ENCODE peak calls at places on chromosomes 11 and 22, in six cellular contexts. One of them, this sample, is unnamed.

GRCh38 chr11:11155962-11156815 is 196.9 kb downstream of the CSNK2A3 start:
- DNase-seq in fibroblast of pulmonary artery: no peak
- DNase-seq in right lobe of liver: no peak
- DNase-seq in foreskin fibroblast: no peak
- DNase-seq in Caco-2: peak
- DNase-seq in A549: peak
- DNase-seq in this sample: no peak

GRCh38 chr11:63564056-63564784 is 1.0 kb upstream of the PLAAT2 start:
- DNase-seq in fibroblast of pulmonary artery: no peak
- DNase-seq in right lobe of liver: no peak
- DNase-seq in foreskin fibroblast: no peak
- DNase-seq in Caco-2: no peak
- DNase-seq in A549: no peak
- DNase-seq in this sample: no peak

GRCh38 chr11:72548481-72548880 is 114.2 kb upstream of the CLPB start:
- DNase-seq in fibroblast of pulmonary artery: no peak
- DNase-seq in right lobe of liver: no peak
- DNase-seq in foreskin fibroblast: no peak
- DNase-seq in Caco-2: no peak
- DNase-seq in A549: no peak
- DNase-seq in this sample: peak

GRCh38 chr22:37907036-37907954 is 1.2 kb downstream of the MICALL1 start:
- DNase-seq in fibroblast of pulmonary artery: peak
- DNase-seq in right lobe of liver: no peak
- DNase-seq in foreskin fibroblast: peak
- DNase-seq in Caco-2: no peak
- DNase-seq in A549: no peak
- DNase-seq in this sample: peak

GRCh38 chr11:65366340-65366773 is 11.8 kb downstream of the TIGD3 start:
- DNase-seq in fibroblast of pulmonary artery: peak
- DNase-seq in right lobe of liver: no peak
- DNase-seq in foreskin fibroblast: peak
- DNase-seq in Caco-2: peak
- DNase-seq in A549: peak
- DNase-seq in this sample: peak

GRCh38 chr11:17738350-17739207 is 4.0 kb downstream of the KCNC1 start:
- DNase-seq in fibroblast of pulmonary artery: no peak
- DNase-seq in right lobe of liver: no peak
- DNase-seq in foreskin fibroblast: no peak
- DNase-seq in Caco-2: peak
- DNase-seq in A549: no peak
- DNase-seq in this sample: no peak

GRCh38 chr11:11117730-11118129 is 235.3 kb downstream of the CSNK2A3 start:
- DNase-seq in fibroblast of pulmonary artery: no peak
- DNase-seq in right lobe of liver: no peak
- DNase-seq in foreskin fibroblast: no peak
- DNase-seq in Caco-2: no peak
- DNase-seq in A549: no peak
- DNase-seq in this sample: no peak

GRCh38 chr11:70068950-70069349 is 9.2 kb upstream of the ANO1 start:
- DNase-seq in fibroblast of pulmonary artery: no peak
- DNase-seq in right lobe of liver: peak
- DNase-seq in foreskin fibroblast: no peak
- DNase-seq in Caco-2: no peak
- DNase-seq in A549: no peak
- DNase-seq in this sample: no peak

GRCh38 chr11:41872458-41872857 is 413.0 kb upstream of the LRRC4C start:
- DNase-seq in fibroblast of pulmonary artery: no peak
- DNase-seq in right lobe of liver: no peak
- DNase-seq in foreskin fibroblast: no peak
- DNase-seq in Caco-2: no peak
- DNase-seq in A549: no peak
- DNase-seq in this sample: no peak

GRCh38 chr11:31419669-31420068 is 50.0 kb downstream of the DNAJC24 start:
- DNase-seq in fibroblast of pulmonary artery: no peak
- DNase-seq in right lobe of liver: no peak
- DNase-seq in foreskin fibroblast: peak
- DNase-seq in Caco-2: no peak
- DNase-seq in A549: no peak
- DNase-seq in this sample: no peak

GRCh38 chr11:102302241-102302640 is 15.0 kb upstream of the BIRC3 start:
- DNase-seq in fibroblast of pulmonary artery: no peak
- DNase-seq in right lobe of liver: no peak
- DNase-seq in foreskin fibroblast: no peak
- DNase-seq in Caco-2: no peak
- DNase-seq in A549: no peak
- DNase-seq in this sample: no peak

GRCh38 chr22:48651036-48651890 is 1176.4 kb downstream of the BRD1 start:
- DNase-seq in fibroblast of pulmonary artery: no peak
- DNase-seq in right lobe of liver: no peak
- DNase-seq in foreskin fibroblast: no peak
- DNase-seq in Caco-2: no peak
- DNase-seq in A549: no peak
- DNase-seq in this sample: no peak

GRCh38 chr11:14623036-14623435 is 20.6 kb upstream of the PDE3B start:
- DNase-seq in fibroblast of pulmonary artery: no peak
- DNase-seq in right lobe of liver: no peak
- DNase-seq in foreskin fibroblast: no peak
- DNase-seq in Caco-2: no peak
- DNase-seq in A549: no peak
- DNase-seq in this sample: no peak

GRCh38 chr22:48784701-48785503 is 1042.8 kb downstream of the BRD1 start:
- DNase-seq in fibroblast of pulmonary artery: no peak
- DNase-seq in right lobe of liver: no peak
- DNase-seq in foreskin fibroblast: no peak
- DNase-seq in Caco-2: no peak
- DNase-seq in A549: no peak
- DNase-seq in this sample: no peak

GRCh38 chr11:72988796-72989195 is 153.3 kb downstream of the FCHSD2 start:
- DNase-seq in fibroblast of pulmonary artery: no peak
- DNase-seq in right lobe of liver: no peak
- DNase-seq in foreskin fibroblast: no peak
- DNase-seq in Caco-2: no peak
- DNase-seq in A549: no peak
- DNase-seq in this sample: no peak

GRCh38 chr11:129115652-129116585 is 76.2 kb downstream of the ARHGAP32 start:
- DNase-seq in fibroblast of pulmonary artery: peak
- DNase-seq in right lobe of liver: no peak
- DNase-seq in foreskin fibroblast: peak
- DNase-seq in Caco-2: peak
- DNase-seq in A549: no peak
- DNase-seq in this sample: peak

GRCh38 chr11:5291207-5291838 is 10.4 kb downstream of the OR51B4 start:
- DNase-seq in fibroblast of pulmonary artery: peak
- DNase-seq in right lobe of liver: no peak
- DNase-seq in foreskin fibroblast: peak
- DNase-seq in Caco-2: no peak
- DNase-seq in A549: peak
- DNase-seq in this sample: peak

GRCh38 chr11:75023446-75024067 is 34.8 kb downstream of the NEU3 start:
- DNase-seq in fibroblast of pulmonary artery: no peak
- DNase-seq in right lobe of liver: no peak
- DNase-seq in foreskin fibroblast: peak
- DNase-seq in Caco-2: no peak
- DNase-seq in A549: no peak
- DNase-seq in this sample: no peak

GRCh38 chr11:14813506-14813905 is 78.5 kb downstream of the CYP2R1 start:
- DNase-seq in fibroblast of pulmonary artery: no peak
- DNase-seq in right lobe of liver: no peak
- DNase-seq in foreskin fibroblast: no peak
- DNase-seq in Caco-2: no peak
- DNase-seq in A549: no peak
- DNase-seq in this sample: no peak

GRCh38 chr22:32469799-32470212 is 4.8 kb upstream of the FBXO7 start:
- DNase-seq in fibroblast of pulmonary artery: peak
- DNase-seq in right lobe of liver: no peak
- DNase-seq in foreskin fibroblast: peak
- DNase-seq in Caco-2: no peak
- DNase-seq in A549: peak
- DNase-seq in this sample: peak

GRCh38 chr11:17822021-17822781 is 87.6 kb downstream of the KCNC1 start:
- DNase-seq in fibroblast of pulmonary artery: peak
- DNase-seq in right lobe of liver: no peak
- DNase-seq in foreskin fibroblast: peak
- DNase-seq in Caco-2: no peak
- DNase-seq in A549: no peak
- DNase-seq in this sample: peak

GRCh38 chr11:69008774-69009440 is 4.1 kb downstream of the MRGPRF start:
- DNase-seq in fibroblast of pulmonary artery: peak
- DNase-seq in right lobe of liver: peak
- DNase-seq in foreskin fibroblast: peak
- DNase-seq in Caco-2: peak
- DNase-seq in A549: peak
- DNase-seq in this sample: peak

GRCh38 chr11:79309402-79309801 is 131.4 kb downstream of the TENM4 start:
- DNase-seq in fibroblast of pulmonary artery: no peak
- DNase-seq in right lobe of liver: no peak
- DNase-seq in foreskin fibroblast: no peak
- DNase-seq in Caco-2: no peak
- DNase-seq in A549: no peak
- DNase-seq in this sample: no peak

GRCh38 chr11:94853836-94854235 is 85.7 kb downstream of the AMOTL1 start:
- DNase-seq in fibroblast of pulmonary artery: no peak
- DNase-seq in right lobe of liver: no peak
- DNase-seq in foreskin fibroblast: no peak
- DNase-seq in Caco-2: no peak
- DNase-seq in A549: no peak
- DNase-seq in this sample: no peak

GRCh38 chr11:75777461-75778110 is 9.0 kb downstream of the DGAT2 start:
- DNase-seq in fibroblast of pulmonary artery: peak
- DNase-seq in right lobe of liver: no peak
- DNase-seq in foreskin fibroblast: no peak
- DNase-seq in Caco-2: no peak
- DNase-seq in A549: no peak
- DNase-seq in this sample: no peak

GRCh38 chr11:129658558-129658882 is 157.1 kb upstream of the TMEM45B start:
- DNase-seq in fibroblast of pulmonary artery: no peak
- DNase-seq in right lobe of liver: no peak
- DNase-seq in foreskin fibroblast: no peak
- DNase-seq in Caco-2: no peak
- DNase-seq in A549: no peak
- DNase-seq in this sample: no peak

GRCh38 chr11:123543796-123544195 is 110.6 kb downstream of the SCN3B start:
- DNase-seq in fibroblast of pulmonary artery: peak
- DNase-seq in right lobe of liver: no peak
- DNase-seq in foreskin fibroblast: peak
- DNase-seq in Caco-2: no peak
- DNase-seq in A549: no peak
- DNase-seq in this sample: peak

GRCh38 chr11:66002648-66003225 is 434 bp downstream of the BANF1 start:
- DNase-seq in fibroblast of pulmonary artery: peak
- DNase-seq in right lobe of liver: peak
- DNase-seq in foreskin fibroblast: peak
- DNase-seq in Caco-2: no peak
- DNase-seq in A549: peak
- DNase-seq in this sample: peak

GRCh38 chr11:111413849-111414248 is 34.8 kb upstream of the POU2AF1 start:
- DNase-seq in fibroblast of pulmonary artery: no peak
- DNase-seq in right lobe of liver: no peak
- DNase-seq in foreskin fibroblast: no peak
- DNase-seq in Caco-2: peak
- DNase-seq in A549: no peak
- DNase-seq in this sample: no peak
- H3K4me3 ChIP-seq in fibroblast of pulmonary artery: no peak
- H3K4me3 ChIP-seq in right lobe of liver: no peak
- H3K4me3 ChIP-seq in foreskin fibroblast: no peak
- H3K4me3 ChIP-seq in Caco-2: no peak
- H3K4me3 ChIP-seq in A549: no peak
- H3K4me3 ChIP-seq in this sample: no peak

DNA sequence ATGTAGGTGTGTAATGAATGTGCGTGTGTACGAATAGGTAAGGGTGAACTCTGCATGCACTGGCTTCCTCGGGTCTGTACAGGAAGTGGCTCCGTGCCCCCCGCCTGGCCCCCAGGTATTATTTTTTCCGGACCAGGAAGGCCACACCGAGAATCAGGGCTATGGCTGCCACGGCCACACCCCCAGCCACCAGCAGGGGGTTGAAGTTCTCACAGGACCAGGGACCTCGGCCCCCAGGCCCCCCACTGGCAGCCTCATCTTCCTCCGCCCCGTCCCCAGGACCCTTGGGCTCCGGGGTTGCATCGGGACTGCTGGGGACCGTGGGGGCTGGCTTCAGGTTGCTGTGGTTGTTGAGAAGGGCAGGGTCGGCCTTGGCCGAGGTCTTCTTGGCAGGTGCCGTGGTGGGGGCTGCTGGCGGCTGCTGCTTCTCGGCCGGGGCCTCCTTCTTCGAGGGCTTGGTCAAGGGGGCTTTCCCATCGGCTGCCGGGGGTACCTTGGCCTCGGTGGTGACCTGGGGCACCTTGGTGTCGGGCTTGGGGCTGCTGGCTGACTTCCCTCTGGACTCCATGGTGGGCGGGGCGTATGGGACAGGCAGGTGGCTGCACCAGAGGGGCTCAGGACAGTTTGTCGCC is 1.8 kb downstream of the CEND1 start:
- DNase-seq in fibroblast of pulmonary artery: no peak
- DNase-seq in right lobe of liver: no peak
- DNase-seq in foreskin fibroblast: no peak
- DNase-seq in Caco-2: no peak
- DNase-seq in A549: no peak
- DNase-seq in this sample: no peak
- TF ChIP-seq CTCF in fibroblast of pulmonary artery: no peak
- TF ChIP-seq CTCF in right lobe of liver: no peak
- TF ChIP-seq CTCF in foreskin fibroblast: no peak
- TF ChIP-seq CTCF in Caco-2: no peak
- TF ChIP-seq CTCF in A549: no peak
- TF ChIP-seq CTCF in this sample: no peak

GRCh38 chr11:134410766-134411165 is 1.3 kb downstream of the B3GAT1 start:
- DNase-seq in fibroblast of pulmonary artery: no peak
- DNase-seq in right lobe of liver: no peak
- DNase-seq in foreskin fibroblast: no peak
- DNase-seq in Caco-2: no peak
- DNase-seq in A549: no peak
- DNase-seq in this sample: no peak

GRCh38 chr11:134414036-134414731 is 2.1 kb upstream of the B3GAT1 start:
- DNase-seq in fibroblast of pulmonary artery: no peak
- DNase-seq in right lobe of liver: no peak
- DNase-seq in foreskin fibroblast: no peak
- DNase-seq in Caco-2: no peak
- DNase-seq in A549: no peak
- DNase-seq in this sample: no peak

GRCh38 chr11:134412508-134413333 is 679 bp upstream of the B3GAT1 start:
- DNase-seq in fibroblast of pulmonary artery: no peak
- DNase-seq in right lobe of liver: no peak
- DNase-seq in foreskin fibroblast: no peak
- DNase-seq in Caco-2: no peak
- DNase-seq in A549: no peak
- DNase-seq in this sample: no peak

GRCh38 chr11:134413334-134414035 is 1.4 kb upstream of the B3GAT1 start:
- DNase-seq in fibroblast of pulmonary artery: no peak
- DNase-seq in right lobe of liver: no peak
- DNase-seq in foreskin fibroblast: no peak
- DNase-seq in Caco-2: no peak
- DNase-seq in A549: no peak
- DNase-seq in this sample: no peak

GRCh38 chr11:134411887-134412507 is at the start of gene B3GAT1:
- DNase-seq in fibroblast of pulmonary artery: no peak
- DNase-seq in right lobe of liver: no peak
- DNase-seq in foreskin fibroblast: no peak
- DNase-seq in Caco-2: no peak
- DNase-seq in A549: no peak
- DNase-seq in this sample: no peak
- H3K4me3 ChIP-seq in fibroblast of pulmonary artery: peak
- H3K4me3 ChIP-seq in right lobe of liver: peak
- H3K4me3 ChIP-seq in foreskin fibroblast: no peak
- H3K4me3 ChIP-seq in Caco-2: peak
- H3K4me3 ChIP-seq in A549: peak
- H3K4me3 ChIP-seq in this sample: no peak

GRCh38 chr11:16318320-16318719 is 38.0 kb downstream of the SOX6 start:
- DNase-seq in fibroblast of pulmonary artery: no peak
- DNase-seq in right lobe of liver: no peak
- DNase-seq in foreskin fibroblast: no peak
- DNase-seq in Caco-2: no peak
- DNase-seq in A549: no peak
- DNase-seq in this sample: no peak
- TF ChIP-seq CTCF in fibroblast of pulmonary artery: no peak
- TF ChIP-seq CTCF in right lobe of liver: no peak
- TF ChIP-seq CTCF in foreskin fibroblast: no peak
- TF ChIP-seq CTCF in Caco-2: no peak
- TF ChIP-seq CTCF in A549: no peak
- TF ChIP-seq CTCF in this sample: no peak

This sample was measured in AG10803.